ENCODE peak calls at places on chromosomes 13 and 19, in four cellular contexts. X is HFF-Myc, L is cardiac muscle cell, C is thoracic aorta. F is an unnamed sample.

GRCh38 chr19:9640956-9641355 is 19.9 kb upstream of the ZNF561 start:
- DNase-seq in X (no peak), L (no peak), C (no peak), F (no peak)

GRCh38 chr13:113722921-113723320 is 36.1 kb upstream of the TMEM255B start:
- DNase-seq in X (no peak), L (no peak), C (no peak), F (no peak)

GRCh38 chr19:39428309-39429112 is 7.2 kb downstream of the RPS16 start:
- DNase-seq in X (no peak), L (peak; percentile 96), C (no peak), F (no peak)

GRCh38 chr19:3056454-3057016 is 5.8 kb downstream of the TLE5 start:
- DNase-seq in X (no peak), L (no peak), C (no peak), F (no peak)

GRCh38 chr13:110560606-110561334 is 752 bp downstream of the RAB20 start:
- DNase-seq in X (no peak), L (peak; percentile 36), C (no peak), F (no peak)

GRCh38 chr13:36520111-36520510 is 87.8 kb downstream of the CCNA1 start:
- DNase-seq in X (no peak), L (no peak), C (no peak), F (no peak)

GRCh38 chr13:42041684-42042035 is 6.8 kb upstream of the DGKH start:
- DNase-seq in X (no peak), L (peak; percentile 74), C (peak; percentile 2), F (peak; percentile 37)

GRCh38 chr13:113764793-113765190 is 5.8 kb downstream of the TMEM255B start:
- DNase-seq in X (no peak), L (no peak), C (no peak), F (no peak)

GRCh38 chr13:48500652-48501197 is 32.2 kb downstream of the RCBTB2 start:
- DNase-seq in X (peak; percentile 54), L (peak; percentile 90), C (no peak), F (no peak)

GRCh38 chr19:58355215-58355796 is 2.0 kb upstream of the A1BG start:
- DNase-seq in X (no peak), L (no peak), C (no peak), F (no peak)

GRCh38 chr13:24243311-24243710 is 66.1 kb upstream of the C1QTNF9 start:
- DNase-seq in X (no peak), L (no peak), C (no peak), F (no peak)

GRCh38 chr19:566403-566802 is 6.0 kb upstream of the BSG start:
- DNase-seq in X (no peak), L (peak; percentile 94), C (no peak), F (no peak)

GRCh38 chr13:48108106-48108505 is 13.2 kb upstream of the MED4 start:
- DNase-seq in X (no peak), L (no peak), C (no peak), F (no peak)

GRCh38 chr19:55390461-55390880 is 4.7 kb downstream of the RPL28 start:
- DNase-seq in X (no peak), L (no peak), C (no peak), F (no peak)
- TF ChIP-seq CTCF in X (no peak), L (no peak), C (no peak), F (no peak)

GRCh38 chr13:32650705-32651311 is 64.6 kb downstream of the PDS5B start:
- DNase-seq in X (peak; percentile 47), L (peak; percentile 81), C (no peak), F (no peak)

GRCh38 chr13:32642316-32642715 is 56.1 kb downstream of the PDS5B start:
- DNase-seq in X (no peak), L (no peak), C (no peak), F (no peak)

GRCh38 chr13:32642858-32643257 is 56.6 kb downstream of the PDS5B start:
- DNase-seq in X (no peak), L (no peak), C (no peak), F (no peak)

GRCh38 chr13:32645854-32646253 is 59.6 kb downstream of the PDS5B start:
- DNase-seq in X (no peak), L (no peak), C (no peak), F (no peak)

DNA sequence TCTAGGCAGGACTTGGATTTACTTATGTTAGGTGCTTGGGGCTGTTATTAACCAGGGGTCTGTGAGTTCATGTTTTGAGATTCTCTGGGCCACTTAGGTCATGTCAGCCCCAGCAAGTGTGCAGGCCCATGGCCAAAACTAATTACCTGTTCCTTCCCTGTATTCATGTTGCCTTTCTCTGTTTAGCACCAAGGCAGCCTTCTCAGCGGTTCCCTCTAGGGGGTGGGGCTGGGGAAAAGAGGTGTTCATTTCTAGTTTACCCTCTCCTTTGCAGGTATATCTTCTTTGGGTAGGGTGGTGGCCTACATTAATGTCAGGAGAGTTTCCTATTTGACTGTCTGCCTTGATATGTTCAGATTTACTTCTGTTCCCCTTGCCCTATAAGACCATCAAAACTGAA is 61.7 kb downstream of the PDS5B start:
- DNase-seq in X (no peak), L (no peak), C (no peak), F (no peak)
- TF ChIP-seq CTCF in X (no peak), L (no peak), C (no peak), F (no peak)

GRCh38 chr19:35784401-35785086 is 9.2 kb downstream of the ARHGAP33 start:
- DNase-seq in X (no peak), L (no peak), C (no peak), F (no peak)

GRCh38 chr19:35781650-35782049 is 6.3 kb downstream of the ARHGAP33 start:
- DNase-seq in X (no peak), L (no peak), C (no peak), F (no peak)

GRCh38 chr19:35782589-35782988 is 7.2 kb downstream of the ARHGAP33 start:
- DNase-seq in X (no peak), L (no peak), C (no peak), F (no peak)

GRCh38 chr19:35785087-35785627 is 9.8 kb downstream of the ARHGAP33 start:
- DNase-seq in X (no peak), L (no peak), C (no peak), F (no peak)

DNA sequence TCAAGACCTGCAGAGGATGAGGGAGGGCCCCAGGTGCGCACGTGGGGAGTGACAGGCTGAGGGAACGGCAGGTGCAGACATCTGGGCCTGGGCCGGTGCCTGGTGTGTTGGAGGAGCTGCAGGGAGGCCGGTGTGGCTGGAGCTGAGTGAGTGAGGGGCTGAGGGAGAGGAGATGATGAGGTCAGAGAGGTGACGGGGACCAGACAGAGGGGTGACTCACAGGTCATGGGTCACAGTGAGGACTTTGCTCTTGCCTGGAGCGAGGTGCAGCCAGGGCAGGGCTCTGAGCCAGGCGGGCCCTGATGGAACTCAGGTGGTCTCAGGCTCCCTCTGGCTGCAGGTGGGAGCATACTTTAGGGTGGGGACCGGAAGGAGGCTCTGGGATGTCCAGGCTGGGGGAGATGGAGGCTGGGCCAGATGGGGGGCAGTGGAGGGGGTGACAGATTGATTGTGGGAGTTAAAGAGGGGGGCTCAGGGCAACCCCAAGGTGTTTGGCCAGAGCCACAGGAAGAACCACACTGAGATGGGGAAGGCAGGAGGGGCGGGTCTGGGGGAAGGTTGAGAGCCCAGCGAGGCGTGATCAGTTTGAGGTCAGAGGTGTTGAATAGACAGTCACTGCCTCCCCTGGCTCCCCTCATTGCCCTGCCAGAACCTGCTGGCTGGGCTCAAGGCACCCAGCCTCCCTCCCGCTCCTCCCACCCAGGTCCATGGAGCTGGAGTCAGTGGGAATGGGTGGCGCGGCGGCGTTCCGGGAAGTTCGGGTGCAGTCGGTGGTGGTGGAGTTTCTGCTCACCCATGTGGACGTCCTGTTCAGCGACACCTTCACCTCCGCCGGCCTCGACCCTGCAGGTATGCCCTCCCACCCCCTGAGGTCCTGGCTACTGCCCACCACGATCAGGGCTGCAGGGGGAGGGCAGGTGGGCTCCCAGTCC is 8.4 kb downstream of the ARHGAP33 start:
- DNase-seq in X (no peak), L (no peak), C (no peak), F (no peak)
- TF ChIP-seq CTCF in X (no peak), L (no peak), C (no peak), F (no peak)

GRCh38 chr13:72656357-72656756 is 71.1 kb downstream of the MZT1 start:
- DNase-seq in X (no peak), L (no peak), C (no peak), F (no peak)

GRCh38 chr13:72652681-72653080 is 74.7 kb downstream of the MZT1 start:
- DNase-seq in X (no peak), L (peak; percentile 0), C (no peak), F (no peak)

GRCh38 chr13:72648513-72649065 is 78.8 kb downstream of the MZT1 start:
- DNase-seq in X (no peak), L (peak; percentile 1), C (no peak), F (no peak)

GRCh38 chr13:72645521-72645920 is 81.9 kb downstream of the MZT1 start:
- DNase-seq in X (no peak), L (no peak), C (no peak), F (no peak)

DNA sequence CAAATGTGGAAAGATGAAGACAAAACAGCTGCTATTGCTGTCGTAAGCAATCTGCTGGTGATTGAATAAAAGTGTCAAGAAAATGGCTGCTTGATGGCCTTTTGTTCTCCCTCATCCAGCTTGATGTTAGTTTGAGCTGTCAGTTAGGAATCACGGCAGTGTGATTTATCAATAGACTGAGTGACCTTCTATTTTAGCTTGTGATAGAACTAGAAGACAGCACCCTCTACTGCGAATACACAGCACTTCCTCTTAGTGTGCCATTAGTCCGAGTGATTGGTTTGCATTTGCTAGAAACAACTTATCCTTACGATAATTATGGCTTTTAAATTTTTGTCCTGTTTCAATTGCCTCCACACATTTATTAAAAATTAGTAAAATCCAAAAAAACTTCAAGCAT is 76.2 kb downstream of the MZT1 start:
- DNase-seq in X (no peak), L (no peak), C (no peak), F (no peak)
- TF ChIP-seq CTCF in X (no peak), L (no peak), C (no peak), F (peak; percentile 59)